ENCODE peak calls at places on chromosomes 5 and 9, in eight cellular contexts. One of them, this sample, is unnamed.

GRCh38 chr9:136808075-136808780 is 480 bp downstream of the RABL6 start:
- DNase-seq in lower leg skin: no peak
- DNase-seq in spleen: peak
- DNase-seq in dorsolateral prefrontal cortex: peak
- DNase-seq in mucosa of descending colon: no peak
- DNase-seq in H1: no peak
- DNase-seq in fibroblast of the aortic adventitia: no peak
- DNase-seq in HepG2: no peak
- DNase-seq in this sample: no peak

GRCh38 chr5:118553662-118554061 is 434.7 kb downstream of the DTWD2 start:
- DNase-seq in lower leg skin: peak
- DNase-seq in spleen: no peak
- DNase-seq in dorsolateral prefrontal cortex: no peak
- DNase-seq in mucosa of descending colon: no peak
- DNase-seq in H1: no peak
- DNase-seq in fibroblast of the aortic adventitia: peak
- DNase-seq in HepG2: no peak
- DNase-seq in this sample: no peak

GRCh38 chr5:2560435-2560834 is 191.0 kb downstream of the IRX2 start:
- DNase-seq in lower leg skin: no peak
- DNase-seq in spleen: no peak
- DNase-seq in dorsolateral prefrontal cortex: no peak
- DNase-seq in mucosa of descending colon: no peak
- DNase-seq in H1: no peak
- DNase-seq in fibroblast of the aortic adventitia: no peak
- DNase-seq in HepG2: no peak
- DNase-seq in this sample: no peak

GRCh38 chr9:14806941-14807340 is 84.4 kb upstream of the CER1 start:
- DNase-seq in lower leg skin: no peak
- DNase-seq in spleen: no peak
- DNase-seq in dorsolateral prefrontal cortex: no peak
- DNase-seq in mucosa of descending colon: no peak
- DNase-seq in H1: no peak
- DNase-seq in fibroblast of the aortic adventitia: peak
- DNase-seq in HepG2: no peak
- DNase-seq in this sample: no peak

GRCh38 chr5:170633235-170634041 is 129.6 kb downstream of the KCNIP1 start:
- DNase-seq in lower leg skin: peak
- DNase-seq in spleen: peak
- DNase-seq in dorsolateral prefrontal cortex: no peak
- DNase-seq in mucosa of descending colon: peak
- DNase-seq in H1: no peak
- DNase-seq in fibroblast of the aortic adventitia: peak
- DNase-seq in HepG2: peak
- DNase-seq in this sample: peak

GRCh38 chr5:96584712-96585111 is 77.5 kb upstream of the CAST start:
- DNase-seq in lower leg skin: peak
- DNase-seq in spleen: no peak
- DNase-seq in dorsolateral prefrontal cortex: no peak
- DNase-seq in mucosa of descending colon: no peak
- DNase-seq in H1: no peak
- DNase-seq in fibroblast of the aortic adventitia: no peak
- DNase-seq in HepG2: no peak
- DNase-seq in this sample: no peak

GRCh38 chr5:42781584-42781983 is 25.0 kb downstream of the CCDC152 start:
- DNase-seq in lower leg skin: no peak
- DNase-seq in spleen: no peak
- DNase-seq in dorsolateral prefrontal cortex: no peak
- DNase-seq in mucosa of descending colon: no peak
- DNase-seq in H1: no peak
- DNase-seq in fibroblast of the aortic adventitia: no peak
- DNase-seq in HepG2: no peak
- DNase-seq in this sample: no peak

GRCh38 chr5:101838329-101838964 is 457.6 kb downstream of the SLCO4C1 start:
- DNase-seq in lower leg skin: no peak
- DNase-seq in spleen: no peak
- DNase-seq in dorsolateral prefrontal cortex: no peak
- DNase-seq in mucosa of descending colon: no peak
- DNase-seq in H1: no peak
- DNase-seq in fibroblast of the aortic adventitia: peak
- DNase-seq in HepG2: no peak
- DNase-seq in this sample: no peak

GRCh38 chr5:35804201-35804653 is 52.5 kb upstream of the IL7R start:
- DNase-seq in lower leg skin: no peak
- DNase-seq in spleen: no peak
- DNase-seq in dorsolateral prefrontal cortex: no peak
- DNase-seq in mucosa of descending colon: no peak
- DNase-seq in H1: no peak
- DNase-seq in fibroblast of the aortic adventitia: no peak
- DNase-seq in HepG2: no peak
- DNase-seq in this sample: no peak

GRCh38 chr5:131068893-131069643 is 96.0 kb downstream of the HINT1 start:
- DNase-seq in lower leg skin: no peak
- DNase-seq in spleen: peak
- DNase-seq in dorsolateral prefrontal cortex: no peak
- DNase-seq in mucosa of descending colon: peak
- DNase-seq in H1: no peak
- DNase-seq in fibroblast of the aortic adventitia: no peak
- DNase-seq in HepG2: no peak
- DNase-seq in this sample: peak

GRCh38 chr5:65855758-65856157 is 70.6 kb upstream of the ERBIN start:
- DNase-seq in lower leg skin: no peak
- DNase-seq in spleen: no peak
- DNase-seq in dorsolateral prefrontal cortex: no peak
- DNase-seq in mucosa of descending colon: no peak
- DNase-seq in H1: no peak
- DNase-seq in fibroblast of the aortic adventitia: no peak
- DNase-seq in HepG2: no peak
- DNase-seq in this sample: no peak

GRCh38 chr5:142697356-142697807 is 11.5 kb upstream of the FGF1 start:
- DNase-seq in lower leg skin: peak
- DNase-seq in spleen: no peak
- DNase-seq in dorsolateral prefrontal cortex: no peak
- DNase-seq in mucosa of descending colon: no peak
- DNase-seq in H1: no peak
- DNase-seq in fibroblast of the aortic adventitia: peak
- DNase-seq in HepG2: no peak
- DNase-seq in this sample: no peak
- H3K4me3 ChIP-seq in lower leg skin: no peak
- H3K4me3 ChIP-seq in spleen: no peak
- H3K4me3 ChIP-seq in dorsolateral prefrontal cortex: peak
- H3K4me3 ChIP-seq in mucosa of descending colon: no peak
- H3K4me3 ChIP-seq in H1: no peak
- H3K4me3 ChIP-seq in fibroblast of the aortic adventitia: no peak
- H3K4me3 ChIP-seq in HepG2: no peak
- H3K4me3 ChIP-seq in this sample: no peak

GRCh38 chr5:55234171-55234700 is 828 bp upstream of the CCNO start:
- DNase-seq in lower leg skin: no peak
- DNase-seq in spleen: no peak
- DNase-seq in dorsolateral prefrontal cortex: no peak
- DNase-seq in mucosa of descending colon: peak
- DNase-seq in H1: no peak
- DNase-seq in fibroblast of the aortic adventitia: peak
- DNase-seq in HepG2: no peak
- DNase-seq in this sample: no peak

GRCh38 chr5:55231476-55232193 is 1.8 kb downstream of the CCNO start:
- DNase-seq in lower leg skin: no peak
- DNase-seq in spleen: no peak
- DNase-seq in dorsolateral prefrontal cortex: peak
- DNase-seq in mucosa of descending colon: peak
- DNase-seq in H1: no peak
- DNase-seq in fibroblast of the aortic adventitia: peak
- DNase-seq in HepG2: no peak
- DNase-seq in this sample: no peak

GRCh38 chr5:55232985-55233928 is at the start of gene CCNO:
- DNase-seq in lower leg skin: no peak
- DNase-seq in spleen: peak
- DNase-seq in dorsolateral prefrontal cortex: peak
- DNase-seq in mucosa of descending colon: peak
- DNase-seq in H1: peak
- DNase-seq in fibroblast of the aortic adventitia: peak
- DNase-seq in HepG2: peak
- DNase-seq in this sample: no peak

GRCh38 chr5:55231029-55231475 is 2.4 kb downstream of the CCNO start:
- DNase-seq in lower leg skin: no peak
- DNase-seq in spleen: no peak
- DNase-seq in dorsolateral prefrontal cortex: no peak
- DNase-seq in mucosa of descending colon: no peak
- DNase-seq in H1: no peak
- DNase-seq in fibroblast of the aortic adventitia: no peak
- DNase-seq in HepG2: no peak
- DNase-seq in this sample: no peak

GRCh38 chr5:55232194-55232984 is 1.0 kb downstream of the CCNO start:
- DNase-seq in lower leg skin: no peak
- DNase-seq in spleen: peak
- DNase-seq in dorsolateral prefrontal cortex: no peak
- DNase-seq in mucosa of descending colon: peak
- DNase-seq in H1: no peak
- DNase-seq in fibroblast of the aortic adventitia: peak
- DNase-seq in HepG2: no peak
- DNase-seq in this sample: no peak
- H3K4me3 ChIP-seq in lower leg skin: peak
- H3K4me3 ChIP-seq in spleen: peak
- H3K4me3 ChIP-seq in dorsolateral prefrontal cortex: peak
- H3K4me3 ChIP-seq in mucosa of descending colon: no peak
- H3K4me3 ChIP-seq in H1: peak
- H3K4me3 ChIP-seq in fibroblast of the aortic adventitia: peak
- H3K4me3 ChIP-seq in HepG2: peak
- H3K4me3 ChIP-seq in this sample: peak

GRCh38 chr9:8856686-8857329 is 1057.2 kb upstream of the DMAC1 start:
- DNase-seq in lower leg skin: no peak
- DNase-seq in spleen: no peak
- DNase-seq in dorsolateral prefrontal cortex: no peak
- DNase-seq in mucosa of descending colon: no peak
- DNase-seq in H1: no peak
- DNase-seq in fibroblast of the aortic adventitia: peak
- DNase-seq in HepG2: no peak
- DNase-seq in this sample: no peak

GRCh38 chr9:8858250-8859161 is 1058.9 kb upstream of the DMAC1 start:
- DNase-seq in lower leg skin: no peak
- DNase-seq in spleen: no peak
- DNase-seq in dorsolateral prefrontal cortex: peak
- DNase-seq in mucosa of descending colon: peak
- DNase-seq in H1: no peak
- DNase-seq in fibroblast of the aortic adventitia: no peak
- DNase-seq in HepG2: no peak
- DNase-seq in this sample: no peak

GRCh38 chr9:8855046-8855445 is 1055.5 kb upstream of the DMAC1 start:
- DNase-seq in lower leg skin: no peak
- DNase-seq in spleen: no peak
- DNase-seq in dorsolateral prefrontal cortex: no peak
- DNase-seq in mucosa of descending colon: no peak
- DNase-seq in H1: no peak
- DNase-seq in fibroblast of the aortic adventitia: peak
- DNase-seq in HepG2: no peak
- DNase-seq in this sample: no peak

GRCh38 chr9:8859416-8859815 is 1059.8 kb upstream of the DMAC1 start:
- DNase-seq in lower leg skin: no peak
- DNase-seq in spleen: no peak
- DNase-seq in dorsolateral prefrontal cortex: no peak
- DNase-seq in mucosa of descending colon: no peak
- DNase-seq in H1: no peak
- DNase-seq in fibroblast of the aortic adventitia: no peak
- DNase-seq in HepG2: no peak
- DNase-seq in this sample: no peak

GRCh38 chr9:8857330-8858249 is 1058.0 kb upstream of the DMAC1 start:
- DNase-seq in lower leg skin: no peak
- DNase-seq in spleen: peak
- DNase-seq in dorsolateral prefrontal cortex: peak
- DNase-seq in mucosa of descending colon: peak
- DNase-seq in H1: peak
- DNase-seq in fibroblast of the aortic adventitia: peak
- DNase-seq in HepG2: no peak
- DNase-seq in this sample: no peak
- H3K4me3 ChIP-seq in lower leg skin: peak
- H3K4me3 ChIP-seq in spleen: peak
- H3K4me3 ChIP-seq in dorsolateral prefrontal cortex: peak
- H3K4me3 ChIP-seq in mucosa of descending colon: peak
- H3K4me3 ChIP-seq in H1: peak
- H3K4me3 ChIP-seq in fibroblast of the aortic adventitia: peak
- H3K4me3 ChIP-seq in HepG2: peak
- H3K4me3 ChIP-seq in this sample: no peak

GRCh38 chr5:133818031-133818431 is 150.4 kb downstream of the C5orf15 start:
- DNase-seq in lower leg skin: peak
- DNase-seq in spleen: no peak
- DNase-seq in dorsolateral prefrontal cortex: no peak
- DNase-seq in mucosa of descending colon: no peak
- DNase-seq in H1: no peak
- DNase-seq in fibroblast of the aortic adventitia: peak
- DNase-seq in HepG2: no peak
- DNase-seq in this sample: no peak

GRCh38 chr5:133820516-133820915 is 147.9 kb downstream of the C5orf15 start:
- DNase-seq in lower leg skin: no peak
- DNase-seq in spleen: no peak
- DNase-seq in dorsolateral prefrontal cortex: no peak
- DNase-seq in mucosa of descending colon: no peak
- DNase-seq in H1: no peak
- DNase-seq in fibroblast of the aortic adventitia: peak
- DNase-seq in HepG2: no peak
- DNase-seq in this sample: no peak

GRCh38 chr5:133817456-133817855 is 151.0 kb downstream of the C5orf15 start:
- DNase-seq in lower leg skin: no peak
- DNase-seq in spleen: no peak
- DNase-seq in dorsolateral prefrontal cortex: no peak
- DNase-seq in mucosa of descending colon: no peak
- DNase-seq in H1: no peak
- DNase-seq in fibroblast of the aortic adventitia: no peak
- DNase-seq in HepG2: no peak
- DNase-seq in this sample: no peak

GRCh38 chr5:133819977-133820471 is 148.4 kb downstream of the C5orf15 start:
- DNase-seq in lower leg skin: no peak
- DNase-seq in spleen: no peak
- DNase-seq in dorsolateral prefrontal cortex: no peak
- DNase-seq in mucosa of descending colon: no peak
- DNase-seq in H1: no peak
- DNase-seq in fibroblast of the aortic adventitia: no peak
- DNase-seq in HepG2: no peak
- DNase-seq in this sample: no peak

DNA sequence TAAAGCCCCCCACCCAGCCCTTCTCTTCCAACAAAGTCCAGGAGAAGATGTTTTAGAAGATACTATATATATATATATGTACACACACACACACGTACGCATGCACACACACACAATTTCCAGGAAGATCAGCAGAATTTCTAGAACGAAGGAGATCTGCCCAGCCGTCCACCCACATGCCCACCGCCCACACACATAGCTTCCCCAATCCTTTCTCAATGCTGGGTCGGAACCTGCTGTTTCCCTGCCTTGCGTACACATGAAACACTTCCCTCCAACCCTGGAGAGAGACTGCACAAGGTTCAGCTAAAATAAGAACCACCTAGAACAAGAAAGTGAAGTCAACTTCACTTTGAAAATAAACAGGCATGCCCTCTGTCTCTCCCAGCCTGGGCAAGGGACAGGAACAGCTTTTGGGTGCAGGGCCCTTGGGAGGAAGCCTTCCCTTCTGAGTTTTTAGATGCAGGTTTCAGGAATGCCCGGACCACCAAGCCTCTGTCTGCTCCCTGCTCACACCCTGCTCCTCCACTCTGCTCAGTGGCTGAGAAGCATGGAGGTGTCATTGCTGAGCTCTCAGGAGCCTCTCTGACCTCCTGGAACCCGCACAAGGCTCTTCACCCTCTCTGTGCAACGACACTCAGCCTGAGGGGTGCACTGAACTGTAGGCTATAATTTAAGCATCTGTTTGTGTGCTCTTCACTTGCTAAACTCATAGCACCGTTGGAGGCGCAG is 149.4 kb downstream of the C5orf15 start:
- DNase-seq in lower leg skin: no peak
- DNase-seq in spleen: no peak
- DNase-seq in dorsolateral prefrontal cortex: no peak
- DNase-seq in mucosa of descending colon: no peak
- DNase-seq in H1: no peak
- DNase-seq in fibroblast of the aortic adventitia: no peak
- DNase-seq in HepG2: no peak
- DNase-seq in this sample: no peak
- H3K4me3 ChIP-seq in lower leg skin: no peak
- H3K4me3 ChIP-seq in spleen: no peak
- H3K4me3 ChIP-seq in dorsolateral prefrontal cortex: no peak
- H3K4me3 ChIP-seq in mucosa of descending colon: no peak
- H3K4me3 ChIP-seq in H1: no peak
- H3K4me3 ChIP-seq in fibroblast of the aortic adventitia: no peak
- H3K4me3 ChIP-seq in HepG2: no peak
- H3K4me3 ChIP-seq in this sample: no peak